ENCODE peak calls at places on chromosomes 1 and 21, in six cellular contexts. Y is kidney, D is breast epithelium, W is HAP-1, Z is PC-9, Q is tibial nerve. E is an unnamed sample.

GRCh38 chr1:182084487-182085316 is 23.2 kb upstream of the ZNF648 start:
- DNase-seq in Z (peak; percentile 82), Q (peak; percentile 94), D (peak; percentile 86), Y (peak; percentile 91), W (peak; percentile 61), E (peak; percentile 57)

GRCh38 chr1:110440877-110441276 is 10.1 kb upstream of the PROK1 start:
- DNase-seq in W (no peak), Q (no peak), Z (peak; percentile 72), D (peak; percentile 20), Y (no peak), E (no peak)

GRCh38 chr21:38330671-38331070 is 73.9 kb downstream of the KCNJ15 start:
- DNase-seq in Q (no peak), Z (no peak), D (no peak), W (no peak), Y (no peak), E (no peak)

GRCh38 chr1:58898739-58899580 is 115.1 kb upstream of the JUN start:
- DNase-seq in Z (no peak), D (no peak), Y (peak; percentile 88), W (no peak), Q (no peak), E (no peak)

GRCh38 chr1:234724517-234725176 is 114.7 kb upstream of the IRF2BP2 start:
- DNase-seq in D (no peak), Y (peak; percentile 93), W (no peak), Z (no peak), Q (peak; percentile 59), E (peak; percentile 34)

GRCh38 chr1:214573386-214574358 is 22.3 kb upstream of the PTPN14 start:
- DNase-seq in Z (no peak), W (no peak), Y (no peak), D (peak; percentile 83), Q (no peak), E (no peak)

GRCh38 chr1:156076609-156077429 is 5.4 kb downstream of the MEX3A start:
- DNase-seq in W (no peak), D (peak; percentile 38), Y (peak; percentile 84), Z (no peak), Q (no peak), E (no peak)

GRCh38 chr1:229048221-229048620 is 222.7 kb upstream of the RAB4A start:
- DNase-seq in D (peak; percentile 55), Q (no peak), W (no peak), Z (no peak), Y (no peak), E (no peak)

GRCh38 chr21:42781981-42782722 is 97.2 kb downstream of the WDR4 start:
- DNase-seq in Q (no peak), W (no peak), Y (peak; percentile 47), Z (no peak), D (no peak), E (no peak)

GRCh38 chr21:36994501-36995189 is 11.9 kb upstream of the RIPPLY3 start:
- DNase-seq in Z (no peak), D (no peak), W (no peak), Y (peak; percentile 77), Q (no peak), E (no peak)

GRCh38 chr21:40047993-40048730 is 180.9 kb downstream of the PCP4 start:
- DNase-seq in Y (no peak), W (no peak), Z (no peak), D (peak; percentile 41), Q (no peak), E (no peak)

GRCh38 chr1:30379684-30380624 is 343.4 kb downstream of the MATN1 start:
- DNase-seq in D (peak; percentile 36), Q (no peak), Z (peak; percentile 32), W (peak; percentile 26), Y (peak; percentile 62), E (no peak)

GRCh38 chr1:156546267-156546666 is 26.1 kb downstream of the IQGAP3 start:
- DNase-seq in Z (no peak), Q (no peak), Y (no peak), W (no peak), D (no peak), E (no peak)

GRCh38 chr1:90761156-90761555 is 44.1 kb upstream of the BARHL2 start:
- DNase-seq in Y (no peak), Z (no peak), D (no peak), W (no peak), Q (no peak), E (no peak)

GRCh38 chr1:29655145-29655544 is 418.8 kb downstream of the PTPRU start:
- DNase-seq in D (no peak), W (no peak), Z (no peak), Y (no peak), Q (no peak), E (no peak)

GRCh38 chr1:33089457-33089856 is 8.5 kb downstream of the AZIN2 start:
- DNase-seq in Y (no peak), W (no peak), Z (no peak), D (no peak), Q (no peak), E (no peak)

GRCh38 chr21:45404726-45405270 is at the start of gene COL18A1:
- DNase-seq in Q (no peak), W (peak; percentile 60), Z (peak; percentile 67), D (no peak), Y (peak; percentile 94), E (no peak)

GRCh38 chr1:168285971-168286628 is 5.4 kb downstream of the TBX19 start:
- DNase-seq in W (no peak), D (no peak), Z (no peak), Y (no peak), Q (no peak), E (no peak)

GRCh38 chr1:197521118-197521739 is 253.2 kb downstream of the CRB1 start:
- DNase-seq in W (peak; percentile 56), Q (no peak), D (no peak), Z (peak; percentile 1), Y (no peak), E (no peak)

GRCh38 chr1:5904551-5904950 is 87.7 kb downstream of the NPHP4 start:
- DNase-seq in Q (peak; percentile 5), D (no peak), Z (no peak), Y (no peak), W (no peak), E (no peak)

GRCh38 chr1:8090241-8090702 is 64.2 kb upstream of the ERRFI1 start:
- DNase-seq in Z (no peak), Y (no peak), D (no peak), W (no peak), Q (no peak), E (no peak)

GRCh38 chr1:84247425-84248220 is 53.9 kb upstream of the SAMD13 start:
- DNase-seq in Z (peak; percentile 58), D (no peak), Q (no peak), Y (no peak), W (no peak), E (no peak)

GRCh38 chr1:44714532-44714931 is 16.4 kb downstream of the RNU5D-1 start:
- DNase-seq in Z (no peak), Q (no peak), W (no peak), D (no peak), Y (no peak), E (no peak)

GRCh38 chr1:205922314-205922713 is 20.9 kb downstream of the SLC26A9 start:
- DNase-seq in Q (no peak), D (no peak), Z (no peak), Y (peak; percentile 32), W (no peak), E (no peak)

GRCh38 chr1:214005716-214006115 is 17.9 kb downstream of the PROX1 start:
- DNase-seq in Y (no peak), D (no peak), Z (no peak), W (no peak), Q (no peak), E (no peak)

DNA sequence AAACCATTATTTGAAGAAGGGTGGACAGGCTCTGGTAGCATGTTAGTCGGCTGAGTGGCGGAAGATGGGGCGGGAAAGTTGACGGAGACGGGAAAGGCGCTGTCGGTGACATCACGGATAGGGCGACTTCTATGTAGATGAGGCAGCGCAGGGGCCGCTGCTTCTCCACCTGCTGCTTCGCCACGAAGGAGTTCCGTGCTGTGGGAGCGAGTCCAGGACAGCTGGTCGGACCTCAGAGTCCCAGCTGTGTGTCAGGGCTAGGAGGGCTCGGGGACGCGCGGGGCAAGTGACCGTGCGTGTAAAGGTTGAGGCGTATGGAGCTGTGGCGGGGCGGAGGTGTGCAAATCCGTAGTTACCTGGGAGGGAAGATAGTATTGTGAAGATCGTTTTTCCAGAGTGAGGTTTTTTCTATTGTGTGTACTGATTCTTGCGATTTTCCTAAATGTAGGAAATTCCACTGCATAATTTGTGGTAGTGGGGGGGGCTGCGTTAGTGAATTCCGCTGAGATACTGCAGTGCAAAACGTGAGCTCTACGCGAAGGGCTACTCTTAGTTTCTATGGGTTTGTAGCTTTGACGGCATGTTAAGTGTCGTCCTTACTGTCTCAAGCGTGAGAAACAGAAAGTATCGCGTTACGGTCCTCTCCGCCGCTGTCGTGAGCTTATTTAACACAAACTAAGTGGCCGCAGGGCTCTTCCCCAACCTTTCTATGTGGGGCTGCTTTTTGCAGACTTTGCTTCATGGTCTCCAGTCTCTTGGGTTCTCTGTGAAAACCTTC is 111.2 kb upstream of the NBPF11 start:
- DNase-seq in Z (peak; percentile 76), Q (no peak), D (peak; percentile 78), Y (peak; percentile 85), W (no peak), E (peak; percentile 34)
- H3K9me3 ChIP-seq in Z (no peaks in the 10 kb centered on the region), Q (no peaks in the 10 kb centered on the region), D (no peaks in the 10 kb centered on the region), Y (no peaks in the 10 kb centered on the region), W (no peaks in the 10 kb centered on the region), E (no peaks in the 10 kb centered on the region)

GRCh38 chr1:160925652-160926241 is 28.9 kb downstream of the ITLN2 start:
- DNase-seq in Z (no peak), D (no peak), Y (no peak), Q (no peak), W (no peak), E (no peak)
- H3K9me3 ChIP-seq in Z (no peaks in the 10 kb centered on the region), D (peaks cover 15% of the 10 kb centered on the region), Y (peaks cover 3% of the 10 kb centered on the region), Q (no peaks in the 10 kb centered on the region), W (peaks cover 3% of the 10 kb centered on the region), E (no peaks in the 10 kb centered on the region)

GRCh38 chr1:248055261-248055660 is 8.6 kb downstream of the OR2L3 start:
- DNase-seq in Y (no peak), D (no peak), Z (no peak), W (no peak), Q (no peak), E (no peak)
- H3K9me3 ChIP-seq in Y (no peaks in the 10 kb centered on the region), D (peaks cover 19% of the 10 kb centered on the region), Z (no peaks in the 10 kb centered on the region), W (no peaks in the 10 kb centered on the region), Q (no peaks in the 10 kb centered on the region), E (no peaks in the 10 kb centered on the region)

GRCh38 chr1:35129080-35129479 is 49.9 kb downstream of the ZMYM1 start:
- DNase-seq in Y (no peak), Z (no peak), D (no peak), Q (no peak), W (no peak), E (no peak)
- H3K9me3 ChIP-seq in Y (peaks cover 5% of the 10 kb centered on the region), Z (peaks cover 12% of the 10 kb centered on the region), D (peaks cover 20% of the 10 kb centered on the region), Q (no peaks in the 10 kb centered on the region), W (no peaks in the 10 kb centered on the region), E (no peaks in the 10 kb centered on the region)

GRCh38 chr1:55061000-55061705 is 21.8 kb downstream of the PCSK9 start:
- DNase-seq in Q (no peak), Z (no peak), D (no peak), W (no peak), Y (no peak), E (no peak)
- H3K9me3 ChIP-seq in Q (no peaks in the 10 kb centered on the region), Z (no peaks in the 10 kb centered on the region), D (no peaks in the 10 kb centered on the region), W (no peaks in the 10 kb centered on the region), Y (no peaks in the 10 kb centered on the region), E (no peaks in the 10 kb centered on the region)

DNA sequence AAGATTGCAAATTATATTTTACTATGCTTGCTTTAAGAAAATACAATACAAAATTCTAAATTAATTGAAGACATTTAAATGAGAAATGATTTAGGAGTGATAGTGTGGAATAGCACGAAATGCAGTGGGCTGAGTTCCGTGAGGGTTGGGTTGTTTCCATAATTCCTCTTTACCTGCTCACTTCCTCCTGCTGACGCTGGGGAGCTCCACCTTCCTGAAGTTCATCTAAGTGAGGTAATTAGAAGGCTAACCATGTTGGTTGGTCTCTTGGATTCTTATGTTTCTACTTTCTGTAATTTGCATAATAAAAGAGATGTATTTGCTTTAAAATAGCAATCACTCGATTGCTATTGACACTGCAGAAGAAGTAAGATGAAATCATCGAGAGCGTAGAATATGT is 4.7 kb downstream of the OR14I1 start:
- DNase-seq in Z (no peak), Q (no peak), D (no peak), Y (no peak), W (no peak), E (no peak)
- H3K9me3 ChIP-seq in Z (no peaks in the 10 kb centered on the region), Q (no peaks in the 10 kb centered on the region), D (no peaks in the 10 kb centered on the region), Y (no peaks in the 10 kb centered on the region), W (no peaks in the 10 kb centered on the region), E (no peaks in the 10 kb centered on the region)

E was measured in T-helper 17 cell.